ENCODE peak calls at places on chromosomes 11 and 22, in five cellular contexts. J is fibroblast of lung; R is iris pigment epithelial cell; C is H54; Z is stimulated activated CD4-positive, alpha-beta T cell treated with anti-CD3 and anti-CD28 coated beads, Interleukin-2, amount 100 ng/mL, for 48 hours. M is an unnamed sample.

GRCh38 chr22:30763815-30764686 is 69.4 kb downstream of the OSBP2 start:
- DNase-seq in C (peak), J (peak), R (peak), Z (peak), M (no peak)

GRCh38 chr11:36411202-36411640 is 98.9 kb downstream of the TRAF6 start:
- DNase-seq in J (no peak), C (no peak), Z (no peak), R (peak), M (no peak)

GRCh38 chr11:14774738-14775137 is 117.3 kb downstream of the CYP2R1 start:
- DNase-seq in Z (no peak), J (no peak), C (no peak), R (no peak), M (no peak)

GRCh38 chr11:66598993-66599392 is 6.0 kb downstream of the CCS start:
- DNase-seq in J (no peak), R (no peak), C (no peak), Z (no peak), M (no peak)

GRCh38 chr11:86923993-86924766 is 31.0 kb downstream of the FZD4 start:
- DNase-seq in Z (no peak), R (no peak), J (peak), C (no peak), M (no peak)

GRCh38 chr11:106331163-106331562 is 253.7 kb downstream of the AASDHPPT start:
- DNase-seq in J (peak), C (no peak), Z (no peak), R (no peak), M (no peak)

GRCh38 chr22:17803871-17804270 is 29.6 kb upstream of the BID start:
- DNase-seq in Z (no peak), C (no peak), R (no peak), J (no peak), M (no peak)

GRCh38 chr11:70689764-70690163 is 291.4 kb downstream of the CTTN start:
- DNase-seq in J (no peak), C (no peak), R (no peak), Z (no peak), M (no peak)

M was measured in omental fat pad.